ENCODE peak calls at places on chromosomes 11 and 22, in four cellular contexts. M is EH, Z is mucosa of descending colon, N is frontal cortex. Q is an unnamed sample.

GRCh38 chr11:71977743-71978418 is 20.8 kb upstream of the IL18BP start:
- DNase-seq in M (peak), Z (no peak), N (peak), Q (peak)

GRCh38 chr11:75350743-75351540 is 519 bp downstream of the ARRB1 start:
- DNase-seq in M (peak), Z (peak), N (no peak), Q (peak)

GRCh38 chr22:30444632-30445437 is 19.3 kb downstream of the MTFP1 start:
- DNase-seq in M (peak), Z (peak), N (peak), Q (peak)

GRCh38 chr22:50233223-50233622 is 11.6 kb downstream of the TUBGCP6 start:
- DNase-seq in M (no peak), Z (no peak), N (no peak), Q (no peak)

GRCh38 chr11:112801286-112802088 is 159.7 kb upstream of the NCAM1 start:
- DNase-seq in M (no peak), Z (no peak), N (no peak), Q (no peak)

GRCh38 chr11:46917109-46918086 is 952 bp downstream of the LRP4 start:
- DNase-seq in M (no peak), Z (peak), N (no peak), Q (peak)

GRCh38 chr11:14374922-14375630 is 16.1 kb upstream of the RRAS2 start:
- DNase-seq in M (no peak), Z (no peak), N (no peak), Q (no peak)

GRCh38 chr22:50576070-50576469 is 2.2 kb downstream of the CPT1B start:
- DNase-seq in M (peak), Z (no peak), N (no peak), Q (peak)

GRCh38 chr11:67267188-67268035 is 1.1 kb downstream of the GRK2 start:
- DNase-seq in M (no peak), Z (peak), N (no peak), Q (peak)

GRCh38 chr11:65504671-65505433 is 6.0 kb downstream of the MALAT1 start:
- DNase-seq in M (peak), Z (peak), N (no peak), Q (peak)

GRCh38 chr11:68459886-68460740 is 439 bp upstream of the PPP6R3 start:
- DNase-seq in M (peak), Z (peak), N (peak), Q (peak)

GRCh38 chr11:94665116-94665659 is 98.0 kb downstream of the PIWIL4 start:
- DNase-seq in M (no peak), Z (no peak), N (no peak), Q (no peak)

GRCh38 chr22:46661221-46661851 is 41.1 kb downstream of the GRAMD4 start:
- DNase-seq in M (peak), Z (no peak), N (peak), Q (peak)

GRCh38 chr11:72568861-72569260 is 105.4 kb downstream of the PDE2A start:
- DNase-seq in M (peak), Z (no peak), N (no peak), Q (no peak)

GRCh38 chr22:35425971-35426800 is 26.2 kb downstream of the MCM5 start:
- DNase-seq in M (peak), Z (no peak), N (no peak), Q (peak)